ENCODE peak calls at places on chromosomes 3 and 15, in ten cellular contexts. Q is HCT116, B is neuronal stem cell, F is gastrocnemius medialis, N is aorta, G is sigmoid colon, J is Peyer's patch, L is heart left ventricle, D is adrenal gland, R is astrocyte. M is an unnamed sample. For H3K4me1, the result is how much of the 10 kb centered on the place peaks cover.

GRCh38 chr3:55683666-55684270 is 196.7 kb upstream of the WNT5A start:
- DNase-seq in R (peak), J (no peak), F (no peak), L (no peak), G (no peak), N (no peak), Q (no peak), D (no peak), B (no peak), M (peak)

GRCh38 chr3:100436951-100437350 is 35.6 kb downstream of the LNP1 start:
- DNase-seq in B (no peak), L (no peak), Q (no peak), J (no peak), N (no peak), R (peak), D (no peak), G (no peak), F (no peak), M (no peak)

GRCh38 chr3:192444096-192444790 is 283.1 kb downstream of the FGF12 start:
- DNase-seq in G (peak), D (peak), J (peak), L (peak), R (peak), Q (peak), N (peak), B (peak), F (no peak), M (peak)

GRCh38 chr3:125061170-125061569 is 5.4 kb upstream of the HEG1 start:
- DNase-seq in D (no peak), B (no peak), N (no peak), G (peak), J (peak), F (peak), L (no peak), R (no peak), Q (no peak), M (no peak)

GRCh38 chr15:78282324-78282723 is 17.1 kb downstream of the SKIC8 start:
- DNase-seq in F (no peak), R (peak), G (no peak), Q (no peak), J (no peak), L (no peak), D (no peak), N (no peak), B (no peak), M (no peak)

GRCh38 chr3:21041621-21042020 is 709.4 kb downstream of the ZNF385D start:
- DNase-seq in F (no peak), N (no peak), D (no peak), R (peak), J (no peak), Q (no peak), L (no peak), G (no peak), B (no peak), M (no peak)

GRCh38 chr3:33833408-33834116 is 35.1 kb downstream of the PDCD6IP start:
- DNase-seq in B (no peak), Q (no peak), L (no peak), G (no peak), N (no peak), F (no peak), J (no peak), D (no peak), R (no peak), M (no peak)

GRCh38 chr3:108590443-108590842 is 921 bp downstream of the DZIP3 start:
- DNase-seq in N (no peak), D (no peak), Q (no peak), B (no peak), J (no peak), G (no peak), R (no peak), L (no peak), F (no peak), M (no peak)

GRCh38 chr3:120798346-120798745 is 55.8 kb downstream of the GTF2E1 start:
- DNase-seq in J (no peak), L (no peak), N (no peak), G (no peak), Q (no peak), D (no peak), B (no peak), R (no peak), F (no peak), M (no peak)

GRCh38 chr3:115156255-115156654 is 9.2 kb upstream of the ZBTB20 start:
- DNase-seq in N (no peak), Q (no peak), R (no peak), D (no peak), G (no peak), F (no peak), L (no peak), B (no peak), J (no peak), M (peak)

GRCh38 chr3:42010530-42010929 is 48.6 kb upstream of the ULK4 start:
- DNase-seq in J (peak), F (no peak), L (no peak), Q (no peak), G (no peak), R (no peak), N (no peak), D (no peak), B (no peak), M (no peak)

GRCh38 chr3:83559082-83559481 is 1399.7 kb upstream of the CADM2 start:
- DNase-seq in R (no peak), N (no peak), G (no peak), J (no peak), B (no peak), Q (no peak), D (no peak), L (no peak), F (no peak), M (no peak)

GRCh38 chr3:82044918-82045715 is 283.7 kb upstream of the GBE1 start:
- DNase-seq in R (peak), F (no peak), N (no peak), L (no peak), D (no peak), Q (no peak), B (no peak), J (no peak), G (no peak), M (no peak)

GRCh38 chr15:51751687-51752683 is 588 bp downstream of the TMOD2 start:
- DNase-seq in L (no peak), N (peak), B (peak), F (no peak), J (peak), R (no peak), Q (no peak), D (no peak), G (peak), M (peak)

GRCh38 chr3:128914966-128915645 is 35.7 kb downstream of the ACAD9 start:
- DNase-seq in Q (no peak), R (no peak), J (no peak), F (no peak), N (peak), D (no peak), G (no peak), L (no peak), B (no peak), M (no peak)

GRCh38 chr3:146589899-146590508 is 15.1 kb downstream of the PLSCR5 start:
- DNase-seq in N (no peak), F (no peak), Q (peak), L (no peak), R (peak), G (no peak), J (no peak), D (peak), B (no peak), M (peak)

GRCh38 chr3:128187495-128187894 is 34.2 kb downstream of the EEFSEC start:
- DNase-seq in L (no peak), N (no peak), G (no peak), F (no peak), Q (no peak), B (no peak), D (no peak), J (no peak), R (no peak), M (no peak)

GRCh38 chr15:100849021-100849831 is 30.4 kb upstream of the ALDH1A3 start:
- DNase-seq in B (no peak), F (no peak), L (peak), Q (no peak), N (peak), D (no peak), R (peak), G (peak), J (peak), M (peak)

GRCh38 chr3:14725564-14726420 is 50.9 kb downstream of the C3orf20 start:
- DNase-seq in D (no peak), Q (no peak), B (no peak), N (no peak), L (peak), R (peak), G (peak), F (no peak), J (peak), M (no peak)

GRCh38 chr3:28050895-28051294 is 190.5 kb upstream of the CMC1 start:
- DNase-seq in N (no peak), Q (peak), J (peak), D (no peak), R (peak), G (no peak), F (no peak), B (no peak), L (no peak), M (no peak)

GRCh38 chr15:66908503-66909095 is 156.8 kb upstream of the SMAD3 start:
- DNase-seq in J (no peak), B (no peak), Q (no peak), N (no peak), L (no peak), D (peak), F (no peak), G (no peak), R (no peak), M (peak)

GRCh38 chr15:64776402-64776786 is 1.0 kb upstream of the RBPMS2 start:
- DNase-seq in B (no peak), N (no peak), D (no peak), L (no peak), G (peak), Q (no peak), J (no peak), F (no peak), R (no peak), M (no peak)

GRCh38 chr15:65916664-65917406 is 47.5 kb downstream of the RAB11A start:
- DNase-seq in B (peak), Q (no peak), N (peak), L (no peak), D (peak), J (peak), G (no peak), R (peak), F (no peak), M (peak)

GRCh38 chr3:30302027-30302426 is 304.4 kb upstream of the TGFBR2 start:
- DNase-seq in Q (no peak), D (no peak), J (no peak), L (no peak), B (no peak), R (no peak), N (no peak), G (no peak), F (no peak), M (no peak)

GRCh38 chr3:102207173-102207572 is 227.6 kb upstream of the ZPLD1 start:
- DNase-seq in N (no peak), J (no peak), F (no peak), B (no peak), Q (no peak), D (no peak), L (no peak), R (peak), G (no peak), M (no peak)

GRCh38 chr3:10514407-10515069 is 9.2 kb upstream of the ATP2B2 start:
- DNase-seq in B (no peak), L (no peak), F (no peak), Q (no peak), R (no peak), G (peak), J (no peak), N (peak), D (no peak), M (no peak)

GRCh38 chr15:95162967-95163531 is 931.7 kb downstream of the MCTP2 start:
- DNase-seq in B (no peak), D (no peak), R (peak), J (no peak), L (no peak), F (no peak), N (no peak), G (peak), Q (no peak), M (no peak)

GRCh38 chr15:79872358-79873017 is 24.3 kb downstream of the MTHFS start:
- DNase-seq in D (no peak), Q (no peak), R (peak), G (no peak), J (peak), N (peak), F (no peak), B (no peak), L (no peak), M (no peak)

GRCh38 chr3:63508305-63508704 is 144.2 kb upstream of the SNTN start:
- DNase-seq in B (no peak), F (no peak), R (no peak), N (no peak), G (no peak), D (no peak), Q (no peak), L (no peak), J (peak), M (no peak)

GRCh38 chr15:68025860-68026424 is 28.2 kb upstream of the PIAS1 start:
- DNase-seq in R (peak), L (no peak), Q (no peak), N (no peak), B (no peak), G (no peak), F (no peak), J (no peak), D (no peak), M (no peak)

GRCh38 chr3:159989973-159990846 is 1.6 kb downstream of the IL12A start:
- DNase-seq in Q (no peak), N (no peak), F (no peak), D (no peak), B (no peak), J (no peak), G (no peak), R (no peak), L (no peak), M (no peak)

GRCh38 chr3:42071720-42072582 is 19.2 kb upstream of the TRAK1 start:
- DNase-seq in R (peak), D (peak), N (peak), Q (no peak), B (no peak), L (peak), G (peak), J (peak), F (peak), M (peak)

GRCh38 chr15:99976811-99977271 is 243.6 kb upstream of the LYSMD4 start:
- DNase-seq in L (no peak), R (peak), J (no peak), Q (no peak), N (no peak), B (no peak), F (no peak), G (no peak), D (no peak), M (no peak)

GRCh38 chr3:171251842-171252241 is 208.4 kb downstream of the TNIK start:
- DNase-seq in N (no peak), G (no peak), B (no peak), Q (no peak), L (no peak), F (no peak), R (no peak), J (no peak), D (no peak), M (no peak)

GRCh38 chr3:46130631-46131310 is 77.3 kb downstream of the CCR1 start:
- DNase-seq in G (no peak), N (no peak), L (no peak), B (no peak), R (no peak), D (no peak), Q (no peak), F (no peak), J (no peak), M (no peak)

GRCh38 chr3:124140751-124141150 is 148.8 kb upstream of the ROPN1 start:
- DNase-seq in G (no peak), Q (no peak), F (no peak), L (no peak), J (no peak), B (no peak), R (peak), N (no peak), D (no peak), M (no peak)

GRCh38 chr15:78343431-78343830 is 3.3 kb downstream of the CRABP1 start:
- DNase-seq in L (no peak), F (no peak), R (no peak), D (no peak), Q (no peak), B (no peak), G (no peak), N (peak), J (no peak), M (no peak)

GRCh38 chr15:60758961-60759729 is 280.2 kb upstream of the ICE2 start:
- DNase-seq in R (peak), L (no peak), N (no peak), G (no peak), Q (no peak), B (no peak), J (no peak), D (no peak), F (no peak), M (no peak)

GRCh38 chr3:56990295-56991015 is 70.0 kb upstream of the SPATA12 start:
- DNase-seq in Q (no peak), L (no peak), F (no peak), D (no peak), B (no peak), G (no peak), N (no peak), R (no peak), J (no peak), M (no peak)

GRCh38 chr3:71438004-71438685 is 145.4 kb downstream of the FOXP1 start:
- DNase-seq in R (no peak), L (no peak), D (no peak), F (no peak), N (no peak), J (no peak), Q (no peak), G (no peak), B (no peak), M (no peak)
- H3K4me1 ChIP-seq in R (under half), L (half or more), D (under half), F (under half), N (under half), J (under half), Q (under half), G (under half), B (under half), M (under half)

GRCh38 chr15:92906563-92907081 is 6.5 kb downstream of the CHD2 start:
- DNase-seq in D (no peak), N (no peak), J (peak), L (no peak), R (peak), G (no peak), B (no peak), F (no peak), Q (peak), M (no peak)

GRCh38 chr15:92908369-92909057 is 8.4 kb downstream of the CHD2 start:
- DNase-seq in R (no peak), F (no peak), L (no peak), B (no peak), D (no peak), Q (no peak), N (no peak), J (no peak), G (no peak), M (peak)

GRCh38 chr15:92909131-92909781 is 9.1 kb downstream of the CHD2 start:
- DNase-seq in Q (no peak), L (no peak), R (peak), F (no peak), N (no peak), B (no peak), J (no peak), D (no peak), G (no peak), M (no peak)

GRCh38 chr15:92907229-92907628 is 7.1 kb downstream of the CHD2 start:
- DNase-seq in N (no peak), F (no peak), G (no peak), L (no peak), B (no peak), J (no peak), R (peak), Q (no peak), D (no peak), M (no peak)

GRCh38 chr15:92907880-92908279 is 7.8 kb downstream of the CHD2 start:
- DNase-seq in B (no peak), F (no peak), J (no peak), L (no peak), R (peak), G (peak), D (no peak), N (no peak), Q (no peak), M (peak)
- H3K4me3 ChIP-seq in B (no peak), F (peak), J (peak), L (peak), R (peak), G (peak), D (no peak), N (no peak), Q (peak), M (no peak)

DNA sequence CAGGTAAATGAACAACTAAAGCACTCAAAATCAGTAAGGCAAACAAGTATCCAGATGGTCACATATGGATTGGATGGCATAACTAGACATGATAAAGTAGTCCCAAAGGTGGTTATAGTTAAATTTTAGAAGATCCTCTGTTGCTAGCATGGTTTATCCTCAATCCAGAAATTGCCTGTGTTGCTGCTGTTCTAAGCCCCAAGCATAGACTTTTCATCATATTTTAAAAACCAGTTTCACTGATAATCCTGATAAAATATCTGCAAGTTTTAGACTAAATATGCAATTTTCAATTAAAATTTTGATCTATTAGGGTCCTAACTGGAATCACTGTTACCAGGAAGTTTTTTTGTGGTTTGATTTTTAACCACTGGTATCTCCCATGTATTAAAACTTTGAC is 35.4 kb downstream of the MBNL1 start:
- DNase-seq in D (no peak), N (no peak), G (no peak), F (no peak), Q (no peak), B (no peak), J (no peak), R (no peak), L (no peak), M (no peak)
- H3K4me1 ChIP-seq in D (half or more), N (under half), G (half or more), F (half or more), Q (half or more), B (under half), J (under half), R (under half), L (half or more), M (half or more)

GRCh38 chr3:52535411-52536111 is 844 bp upstream of the UQCC5 start:
- DNase-seq in J (peak), D (no peak), N (no peak), B (no peak), G (no peak), R (no peak), Q (no peak), L (no peak), F (no peak), M (peak)
- H3K4me3 ChIP-seq in J (peak), D (no peak), N (no peak), B (no peak), G (peak), R (peak), Q (no peak), L (peak), F (no peak), M (no peak)

DNA sequence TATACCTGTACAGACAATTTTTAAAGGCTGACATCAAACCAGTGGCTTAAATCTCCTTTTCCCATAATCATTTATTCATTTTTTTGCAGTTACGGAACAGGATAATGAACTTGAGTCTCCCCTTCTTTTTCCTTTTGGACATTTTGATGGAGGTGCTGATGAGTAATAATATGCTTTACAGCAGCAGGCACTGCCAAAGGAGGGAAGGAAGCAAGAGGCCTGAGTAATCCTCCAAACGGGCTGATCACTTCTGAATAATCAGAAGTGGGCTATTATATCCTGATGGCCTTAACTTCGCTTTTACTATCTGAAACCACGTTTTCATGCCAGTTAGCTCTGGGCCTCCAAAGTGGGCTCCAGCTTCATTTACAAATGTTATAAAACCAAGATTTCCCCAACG is 527.2 kb downstream of the FOXP1 start:
- DNase-seq in B (no peak), L (no peak), Q (no peak), D (no peak), G (no peak), N (no peak), J (no peak), R (peak), F (no peak), M (no peak)
- H3K4me1 ChIP-seq in B (under half), L (half or more), Q (under half), D (under half), G (half or more), N (under half), J (under half), R (under half), F (half or more), M (under half)

DNA sequence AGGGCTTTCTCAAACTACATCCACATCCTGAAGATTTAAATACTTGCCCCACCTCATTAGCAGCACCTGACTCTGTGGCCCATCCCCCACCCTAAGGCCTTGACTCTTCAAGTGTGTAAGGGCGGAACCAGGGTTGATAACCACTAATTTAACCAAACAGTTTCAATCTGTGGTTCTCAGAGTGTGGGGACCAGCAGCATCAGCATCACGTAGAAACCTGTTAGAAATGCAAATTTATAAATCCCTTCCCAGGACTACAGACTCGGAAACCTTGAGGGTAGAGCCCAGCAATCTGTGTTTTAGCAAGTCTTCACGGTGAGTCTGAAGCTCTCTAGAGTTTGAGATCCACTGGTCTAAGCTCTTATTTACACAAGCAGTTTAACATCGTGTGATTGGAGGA is 12.4 kb downstream of the GNB4 start:
- DNase-seq in N (no peak), G (no peak), R (no peak), F (no peak), Q (no peak), D (no peak), J (peak), B (no peak), L (no peak), M (no peak)
- H3K4me3 ChIP-seq in N (no peak), G (no peak), R (no peak), F (no peak), Q (no peak), D (no peak), J (no peak), B (no peak), L (no peak), M (no peak)